ENCODE peak calls at places on chromosomes 1 and 21, in four cellular contexts. Q is upper lobe of right lung, F is neural progenitor cell, S is fibroblast of lung. O is an unnamed sample.

GRCh38 chr1:117013310-117013850 is 11.8 kb downstream of the CD101 start:
- DNase-seq in Q (no peak), F (no peak), S (no peak), O (no peak)

GRCh38 chr1:196902344-196902743 is 14.5 kb downstream of the CFHR4 start:
- DNase-seq in Q (no peak), F (no peak), S (no peak), O (no peak)

GRCh38 chr1:111593403-111594127 is 26.0 kb upstream of the RAP1A start:
- DNase-seq in Q (no peak), F (no peak), S (peak; percentile 38), O (no peak)

GRCh38 chr1:230819976-230820375 is 48.3 kb downstream of the C1orf198 start:
- DNase-seq in Q (no peak), F (no peak), S (no peak), O (no peak)

GRCh38 chr21:15430023-15430422 is 299.8 kb upstream of the USP25 start:
- DNase-seq in Q (no peak), F (no peak), S (peak; percentile 23), O (no peak)

GRCh38 chr21:37509802-37510393 is 143.3 kb downstream of the DYRK1A start:
- DNase-seq in Q (no peak), F (no peak), S (peak; percentile 56), O (no peak)

GRCh38 chr1:107740574-107740973 is 224.4 kb downstream of the VAV3 start:
- DNase-seq in Q (no peak), F (no peak), S (peak; percentile 5), O (no peak)

GRCh38 chr21:21714396-21714795 is 716.2 kb downstream of the NCAM2 start:
- DNase-seq in Q (no peak), F (no peak), S (peak; percentile 95), O (peak; percentile 4)

GRCh38 chr1:243508303-243508713 is 252.5 kb downstream of the SDCCAG8 start:
- DNase-seq in Q (no peak), F (peak; percentile 16), S (no peak), O (no peak)

GRCh38 chr1:17606826-17607440 is 67.4 kb downstream of the ARHGEF10L start:
- DNase-seq in Q (peak; percentile 89), F (peak; percentile 86), S (peak; percentile 35), O (peak; percentile 88)

GRCh38 chr1:160432371-160432786 is 32.0 kb downstream of the VANGL2 start:
- DNase-seq in Q (no peak), F (no peak), S (no peak), O (no peak)

GRCh38 chr1:187842406-187843165 is 1013.8 kb downstream of the PLA2G4A start:
- DNase-seq in Q (no peak), F (peak; percentile 2), S (peak; percentile 47), O (no peak)

GRCh38 chr1:180168786-180169640 is 14.3 kb downstream of the QSOX1 start:
- DNase-seq in Q (peak; percentile 78), F (peak; percentile 68), S (no peak), O (peak; percentile 56)

GRCh38 chr1:224226849-224227502 is 43.9 kb downstream of the DEGS1 start:
- DNase-seq in Q (no peak), F (no peak), S (no peak), O (no peak)

GRCh38 chr21:37915941-37916794 is at the start of gene KCNJ6:
- DNase-seq in Q (peak; percentile 73), F (peak; percentile 94), S (peak; percentile 41), O (no peak)

GRCh38 chr1:4972761-4973320 is 318.4 kb downstream of the AJAP1 start:
- DNase-seq in Q (no peak), F (no peak), S (no peak), O (no peak)

GRCh38 chr1:51285055-51285454 is 45.3 kb downstream of the TTC39A start:
- DNase-seq in Q (no peak), F (no peak), S (no peak), O (no peak)

GRCh38 chr1:97004743-97005142 is 283.2 kb downstream of the PTBP2 start:
- DNase-seq in Q (no peak), F (no peak), S (no peak), O (no peak)
- H3K4me3 ChIP-seq in Q (no peak overlapping the region), F (no peak overlapping the region), S (no peak overlapping the region), O (no peak overlapping the region)

GRCh38 chr1:203289982-203290260 is 15.4 kb upstream of the BTG2 start:
- DNase-seq in Q (no peak), F (no peak), S (no peak), O (no peak)
- H3K27ac ChIP-seq in Q (peak overlapping the region; percentile 90), F (no peak overlapping the region), S (no peak overlapping the region), O (peak overlapping the region; percentile 49)

GRCh38 chr21:41369915-41370839 is 8.3 kb downstream of the MX2 start:
- DNase-seq in Q (peak; percentile 66), F (no peak), S (no peak), O (no peak)
- H3K4me3 ChIP-seq in Q (peak overlapping the region; percentile 32), F (no peak overlapping the region), S (no peak overlapping the region), O (no peak overlapping the region)

DNA sequence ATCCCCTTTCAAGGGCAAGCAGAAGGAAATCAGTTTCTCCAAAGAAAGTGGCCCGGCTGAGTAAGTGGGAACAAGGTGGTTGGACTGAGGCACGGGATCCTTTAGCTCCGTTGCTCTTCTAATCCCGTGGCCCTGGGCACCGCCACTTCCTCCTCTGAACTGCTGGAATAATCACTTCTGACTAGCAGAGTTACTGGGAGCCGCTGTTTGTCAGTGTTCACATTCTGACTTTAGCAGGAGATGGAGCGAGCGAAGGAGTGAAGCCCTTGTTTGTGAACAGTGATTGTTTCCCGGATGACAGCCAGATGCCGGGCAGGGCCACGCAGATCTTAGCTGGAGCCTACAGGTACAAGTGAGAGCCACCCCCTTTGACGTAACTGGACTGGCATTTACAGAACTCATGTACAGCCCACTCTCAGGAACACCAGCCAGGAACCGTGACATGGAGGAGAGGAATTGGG is 1.3 kb upstream of the ZNF496 start:
- DNase-seq in Q (no peak), F (peak; percentile 42), S (peak; percentile 59), O (no peak)
- H3K27ac ChIP-seq in Q (peak overlapping the region; percentile 89), F (no peak overlapping the region), S (peak overlapping the region; percentile 80), O (peak overlapping the region; percentile 93)

GRCh38 chr1:203084588-203085527 is 954 bp downstream of the MYOG start:
- DNase-seq in Q (no peak), F (peak; percentile 50), S (no peak), O (peak; percentile 83)
- H3K4me3 ChIP-seq in Q (no peak overlapping the region), F (no peak overlapping the region), S (no peak overlapping the region), O (peak overlapping the region; percentile 79)

O was measured in SJCRH30.